ENCODE peak calls at places on chromosome 15, in seven cellular contexts. One of them, this sample, is unnamed.

GRCh38 chr15:80934761-80935221 is 54.8 kb downstream of the MESD start:
- DNase-seq in amygdala: no peak
- DNase-seq in Daoy: peak
- DNase-seq in heart right ventricle: no peak
- DNase-seq in T1000: peak
- DNase-seq in EL: peak
- DNase-seq in stimulated activated CD8-positive, alpha-beta memory T cell treated with anti-CD3 and anti-CD28 coated beads, Interleukin-4, amount 100 ng/mL, for 48 hours: no peak
- DNase-seq in this sample: no peak

GRCh38 chr15:87502173-87502572 is 754.4 kb downstream of the NTRK3 start:
- DNase-seq in amygdala: no peak
- DNase-seq in Daoy: no peak
- DNase-seq in heart right ventricle: no peak
- DNase-seq in T1000: no peak
- DNase-seq in EL: no peak
- DNase-seq in stimulated activated CD8-positive, alpha-beta memory T cell treated with anti-CD3 and anti-CD28 coated beads, Interleukin-4, amount 100 ng/mL, for 48 hours: no peak
- DNase-seq in this sample: no peak

GRCh38 chr15:90184119-90184785 is 16.9 kb upstream of the SEMA4B start:
- DNase-seq in amygdala: no peak
- DNase-seq in Daoy: peak
- DNase-seq in heart right ventricle: peak
- DNase-seq in T1000: peak
- DNase-seq in EL: peak
- DNase-seq in stimulated activated CD8-positive, alpha-beta memory T cell treated with anti-CD3 and anti-CD28 coated beads, Interleukin-4, amount 100 ng/mL, for 48 hours: peak
- DNase-seq in this sample: peak

GRCh38 chr15:71259866-71260265 is 144.6 kb downstream of the THSD4 start:
- DNase-seq in amygdala: no peak
- DNase-seq in Daoy: no peak
- DNase-seq in heart right ventricle: no peak
- DNase-seq in T1000: no peak
- DNase-seq in EL: no peak
- DNase-seq in stimulated activated CD8-positive, alpha-beta memory T cell treated with anti-CD3 and anti-CD28 coated beads, Interleukin-4, amount 100 ng/mL, for 48 hours: no peak
- DNase-seq in this sample: no peak

GRCh38 chr15:76150971-76151598 is 91.3 kb downstream of the TMEM266 start:
- DNase-seq in amygdala: peak
- DNase-seq in Daoy: peak
- DNase-seq in heart right ventricle: peak
- DNase-seq in T1000: peak
- DNase-seq in EL: peak
- DNase-seq in stimulated activated CD8-positive, alpha-beta memory T cell treated with anti-CD3 and anti-CD28 coated beads, Interleukin-4, amount 100 ng/mL, for 48 hours: peak
- DNase-seq in this sample: peak

GRCh38 chr15:95765161-95765560 is 565.3 kb upstream of the NR2F2 start:
- DNase-seq in amygdala: no peak
- DNase-seq in Daoy: no peak
- DNase-seq in heart right ventricle: no peak
- DNase-seq in T1000: no peak
- DNase-seq in EL: no peak
- DNase-seq in stimulated activated CD8-positive, alpha-beta memory T cell treated with anti-CD3 and anti-CD28 coated beads, Interleukin-4, amount 100 ng/mL, for 48 hours: no peak
- DNase-seq in this sample: no peak

GRCh38 chr15:48823237-48823636 is 12.4 kb upstream of the CEP152 start:
- DNase-seq in amygdala: no peak
- DNase-seq in Daoy: peak
- DNase-seq in heart right ventricle: no peak
- DNase-seq in T1000: no peak
- DNase-seq in EL: peak
- DNase-seq in stimulated activated CD8-positive, alpha-beta memory T cell treated with anti-CD3 and anti-CD28 coated beads, Interleukin-4, amount 100 ng/mL, for 48 hours: no peak
- DNase-seq in this sample: no peak

GRCh38 chr15:71801935-71802655 is 8.3 kb upstream of the NR2E3 start:
- DNase-seq in amygdala: no peak
- DNase-seq in Daoy: no peak
- DNase-seq in heart right ventricle: no peak
- DNase-seq in T1000: no peak
- DNase-seq in EL: no peak
- DNase-seq in stimulated activated CD8-positive, alpha-beta memory T cell treated with anti-CD3 and anti-CD28 coated beads, Interleukin-4, amount 100 ng/mL, for 48 hours: no peak
- DNase-seq in this sample: no peak

GRCh38 chr15:24718289-24719082 is 42.9 kb downstream of the NPAP1 start:
- DNase-seq in amygdala: no peak
- DNase-seq in Daoy: no peak
- DNase-seq in heart right ventricle: no peak
- DNase-seq in T1000: no peak
- DNase-seq in EL: no peak
- DNase-seq in stimulated activated CD8-positive, alpha-beta memory T cell treated with anti-CD3 and anti-CD28 coated beads, Interleukin-4, amount 100 ng/mL, for 48 hours: no peak
- DNase-seq in this sample: no peak

GRCh38 chr15:36977620-36978610 is 122.4 kb downstream of the MEIS2 start:
- DNase-seq in amygdala: no peak
- DNase-seq in Daoy: no peak
- DNase-seq in heart right ventricle: no peak
- DNase-seq in T1000: no peak
- DNase-seq in EL: no peak
- DNase-seq in stimulated activated CD8-positive, alpha-beta memory T cell treated with anti-CD3 and anti-CD28 coated beads, Interleukin-4, amount 100 ng/mL, for 48 hours: no peak
- DNase-seq in this sample: no peak

GRCh38 chr15:42092666-42093445 is 1.5 kb downstream of the PLA2G4D start:
- DNase-seq in amygdala: no peak
- DNase-seq in Daoy: no peak
- DNase-seq in heart right ventricle: peak
- DNase-seq in T1000: no peak
- DNase-seq in EL: no peak
- DNase-seq in stimulated activated CD8-positive, alpha-beta memory T cell treated with anti-CD3 and anti-CD28 coated beads, Interleukin-4, amount 100 ng/mL, for 48 hours: no peak
- DNase-seq in this sample: peak

GRCh38 chr15:71757741-71758530 is 52.4 kb upstream of the NR2E3 start:
- DNase-seq in amygdala: no peak
- DNase-seq in Daoy: no peak
- DNase-seq in heart right ventricle: no peak
- DNase-seq in T1000: no peak
- DNase-seq in EL: no peak
- DNase-seq in stimulated activated CD8-positive, alpha-beta memory T cell treated with anti-CD3 and anti-CD28 coated beads, Interleukin-4, amount 100 ng/mL, for 48 hours: no peak
- DNase-seq in this sample: no peak

GRCh38 chr15:73752817-73753214 is 335 bp downstream of the INSYN1 start:
- DNase-seq in amygdala: no peak
- DNase-seq in Daoy: peak
- DNase-seq in heart right ventricle: no peak
- DNase-seq in T1000: no peak
- DNase-seq in EL: no peak
- DNase-seq in stimulated activated CD8-positive, alpha-beta memory T cell treated with anti-CD3 and anti-CD28 coated beads, Interleukin-4, amount 100 ng/mL, for 48 hours: no peak
- DNase-seq in this sample: no peak

GRCh38 chr15:47857384-47858168 is 140.3 kb downstream of the SEMA6D start:
- DNase-seq in amygdala: no peak
- DNase-seq in Daoy: no peak
- DNase-seq in heart right ventricle: no peak
- DNase-seq in T1000: no peak
- DNase-seq in EL: no peak
- DNase-seq in stimulated activated CD8-positive, alpha-beta memory T cell treated with anti-CD3 and anti-CD28 coated beads, Interleukin-4, amount 100 ng/mL, for 48 hours: no peak
- DNase-seq in this sample: no peak

GRCh38 chr15:93866441-93866840 is 364.9 kb upstream of the MCTP2 start:
- DNase-seq in amygdala: no peak
- DNase-seq in Daoy: no peak
- DNase-seq in heart right ventricle: no peak
- DNase-seq in T1000: no peak
- DNase-seq in EL: no peak
- DNase-seq in stimulated activated CD8-positive, alpha-beta memory T cell treated with anti-CD3 and anti-CD28 coated beads, Interleukin-4, amount 100 ng/mL, for 48 hours: no peak
- DNase-seq in this sample: no peak

GRCh38 chr15:73851679-73852078 is 21.7 kb upstream of the TBC1D21 start:
- DNase-seq in amygdala: no peak
- DNase-seq in Daoy: peak
- DNase-seq in heart right ventricle: no peak
- DNase-seq in T1000: no peak
- DNase-seq in EL: peak
- DNase-seq in stimulated activated CD8-positive, alpha-beta memory T cell treated with anti-CD3 and anti-CD28 coated beads, Interleukin-4, amount 100 ng/mL, for 48 hours: peak
- DNase-seq in this sample: no peak

GRCh38 chr15:88740356-88740755 is 62.9 kb upstream of the ACAN start:
- DNase-seq in amygdala: no peak
- DNase-seq in Daoy: no peak
- DNase-seq in heart right ventricle: no peak
- DNase-seq in T1000: no peak
- DNase-seq in EL: no peak
- DNase-seq in stimulated activated CD8-positive, alpha-beta memory T cell treated with anti-CD3 and anti-CD28 coated beads, Interleukin-4, amount 100 ng/mL, for 48 hours: no peak
- DNase-seq in this sample: no peak

GRCh38 chr15:79004336-79004735 is 59.5 kb upstream of the CTSH start:
- DNase-seq in amygdala: no peak
- DNase-seq in Daoy: peak
- DNase-seq in heart right ventricle: no peak
- DNase-seq in T1000: no peak
- DNase-seq in EL: peak
- DNase-seq in stimulated activated CD8-positive, alpha-beta memory T cell treated with anti-CD3 and anti-CD28 coated beads, Interleukin-4, amount 100 ng/mL, for 48 hours: no peak
- DNase-seq in this sample: no peak

GRCh38 chr15:74837482-74837881 is 5.5 kb downstream of the ULK3 start:
- DNase-seq in amygdala: no peak
- DNase-seq in Daoy: no peak
- DNase-seq in heart right ventricle: no peak
- DNase-seq in T1000: no peak
- DNase-seq in EL: no peak
- DNase-seq in stimulated activated CD8-positive, alpha-beta memory T cell treated with anti-CD3 and anti-CD28 coated beads, Interleukin-4, amount 100 ng/mL, for 48 hours: no peak
- DNase-seq in this sample: no peak